ENCODE peak calls at places on chromosome 7, in four cellular contexts. A is CD8-positive, alpha-beta memory T cell; M is HCT116; E is mucosa of descending colon. Z is an unnamed sample. For H3K4me1 and H3K9me3, the result is how much of the 10 kb centered on the place peaks cover.

GRCh38 chr7:143216151-143216550 is 5.7 kb upstream of the TAS2R40 start:
- DNase-seq in M (no peak), A (no peak), E (no peak), Z (no peak)

GRCh38 chr7:67788689-67789088 is 792.1 kb downstream of the TYW1 start:
- DNase-seq in M (no peak), A (no peak), E (no peak), Z (no peak)

GRCh38 chr7:87875151-87876039 is 765 bp downstream of the SLC25A40 start:
- DNase-seq in E (peak), M (no peak), A (no peak), Z (peak)

GRCh38 chr7:148916186-148916585 is 32.1 kb upstream of the EZH2 start:
- DNase-seq in M (no peak), E (no peak), A (no peak), Z (no peak)

GRCh38 chr7:124701955-124702354 is 63.6 kb downstream of the GPR37 start:
- DNase-seq in M (no peak), A (no peak), E (no peak), Z (no peak)

GRCh38 chr7:115475774-115476407 is 554.0 kb downstream of the MDFIC start:
- DNase-seq in A (no peak), E (no peak), M (no peak), Z (no peak)

GRCh38 chr7:20561466-20561865 is 54.0 kb upstream of the ABCB5 start:
- DNase-seq in M (no peak), E (no peak), A (no peak), Z (no peak)

GRCh38 chr7:50477640-50478039 is 27.5 kb upstream of the FIGNL1 start:
- DNase-seq in E (no peak), M (no peak), A (no peak), Z (no peak)

GRCh38 chr7:118713039-118713438 is 488.5 kb downstream of the ANKRD7 start:
- DNase-seq in M (no peak), A (no peak), E (no peak), Z (no peak)

GRCh38 chr7:102978280-102978679 is 65.5 kb downstream of the LRRC17 start:
- DNase-seq in E (no peak), A (no peak), M (peak), Z (no peak)

GRCh38 chr7:108947521-108947920 is 377.8 kb downstream of the DNAJB9 start:
- DNase-seq in M (no peak), A (no peak), E (no peak), Z (no peak)

GRCh38 chr7:618539-619355 is 99.1 kb upstream of the PDGFA start:
- DNase-seq in E (peak), A (peak), M (no peak), Z (peak)

GRCh38 chr7:135771961-135772638 is 23.5 kb upstream of the FAM180A start:
- DNase-seq in A (no peak), M (no peak), E (no peak), Z (no peak)

GRCh38 chr7:137402535-137403258 is 59.2 kb upstream of the PTN start:
- DNase-seq in A (no peak), M (no peak), E (no peak), Z (no peak)

GRCh38 chr7:100629117-100629711 is 12.1 kb downstream of the TFR2 start:
- DNase-seq in E (no peak), A (no peak), M (peak), Z (no peak)

GRCh38 chr7:30665043-30665442 is 17.2 kb downstream of the CRHR2 start:
- DNase-seq in M (no peak), E (no peak), A (peak), Z (no peak)

GRCh38 chr7:40915061-40915460 is 780.3 kb downstream of the SUGCT start:
- DNase-seq in E (no peak), A (no peak), M (no peak), Z (no peak)

GRCh38 chr7:27605689-27606269 is 56.9 kb downstream of the HIBADH start:
- DNase-seq in E (no peak), A (no peak), M (no peak), Z (no peak)

GRCh38 chr7:51062222-51062987 is 254.2 kb downstream of the COBL start:
- DNase-seq in E (no peak), M (no peak), A (no peak), Z (no peak)

GRCh38 chr7:116692599-116693308 is 20.8 kb downstream of the MET start:
- DNase-seq in A (no peak), E (no peak), M (peak), Z (no peak)

GRCh38 chr7:57250801-57251200 is 118.6 kb upstream of the ZNF479 start:
- DNase-seq in A (no peak), E (no peak), M (no peak), Z (no peak)

GRCh38 chr7:1562611-1563051 is 6.6 kb upstream of the TMEM184A start:
- DNase-seq in M (no peak), A (peak), E (no peak), Z (no peak)

GRCh38 chr7:66110861-66111260 is 3.8 kb upstream of the CRCP start:
- DNase-seq in M (peak), E (no peak), A (no peak), Z (no peak)

GRCh38 chr7:101913876-101914275 is 96.5 kb downstream of the CUX1 start:
- DNase-seq in A (no peak), M (no peak), E (no peak), Z (no peak)

GRCh38 chr7:68158686-68159255 is 1162.1 kb downstream of the TYW1 start:
- DNase-seq in E (no peak), M (no peak), A (no peak), Z (no peak)

GRCh38 chr7:50812847-50813475 is 30.3 kb upstream of the GRB10 start:
- DNase-seq in M (peak), A (no peak), E (peak), Z (no peak)

GRCh38 chr7:82154728-82155127 is 288.8 kb downstream of the CACNA2D1 start:
- DNase-seq in A (no peak), E (no peak), M (no peak), Z (no peak)

GRCh38 chr7:146654048-146654447 is 537.4 kb downstream of the CNTNAP2 start:
- DNase-seq in M (no peak), E (no peak), A (no peak), Z (no peak)

GRCh38 chr7:143490719-143491306 is 13.1 kb downstream of the TAS2R41 start:
- DNase-seq in E (no peak), M (no peak), A (no peak), Z (no peak)

GRCh38 chr7:23426876-23427275 is 43.4 kb downstream of the IGF2BP3 start:
- DNase-seq in A (no peak), M (no peak), E (no peak), Z (no peak)

GRCh38 chr7:81926154-81926553 is 156.3 kb upstream of the HGF start:
- DNase-seq in A (no peak), E (no peak), M (no peak), Z (no peak)

GRCh38 chr7:100477871-100478248 is 1.2 kb downstream of the TSC22D4 start:
- DNase-seq in A (no peak), M (no peak), E (peak), Z (no peak)

GRCh38 chr7:45143616-45144015 is 14.0 kb upstream of the RAMP3 start:
- DNase-seq in E (no peak), M (no peak), A (peak), Z (no peak)

GRCh38 chr7:69738396-69738889 is 140.2 kb downstream of the AUTS2 start:
- DNase-seq in M (no peak), E (no peak), A (no peak), Z (no peak)

GRCh38 chr7:87831127-87831526 is 45.0 kb downstream of the SLC25A40 start:
- DNase-seq in E (no peak), A (no peak), M (no peak), Z (no peak)

GRCh38 chr7:66871076-66871475 is 49.9 kb upstream of the TMEM248 start:
- DNase-seq in A (no peak), E (no peak), M (no peak), Z (no peak)

GRCh38 chr7:147911224-147911623 is 679.3 kb upstream of the C7orf33 start:
- DNase-seq in A (no peak), E (no peak), M (no peak), Z (no peak)

GRCh38 chr7:7182156-7183060 is at the start of gene C1GALT1:
- DNase-seq in E (peak), A (peak), M (peak), Z (peak)
- H3K4me1 ChIP-seq in E (under half), A (under half), M (under half), Z (under half)

GRCh38 chr7:128031901-128032604 is 816 bp upstream of the LRRC4 start:
- DNase-seq in A (peak), E (no peak), M (no peak), Z (peak)

GRCh38 chr7:128032605-128033235 is 1.5 kb upstream of the LRRC4 start:
- DNase-seq in E (no peak), M (no peak), A (no peak), Z (no peak)

GRCh38 chr7:128034830-128035229 is 3.6 kb upstream of the LRRC4 start:
- DNase-seq in M (no peak), A (no peak), E (no peak), Z (no peak)

GRCh38 chr7:128030999-128031681 is at the start of gene LRRC4:
- DNase-seq in E (peak), M (no peak), A (no peak), Z (peak)

GRCh38 chr7:128033246-128033645 is 2.0 kb upstream of the LRRC4 start:
- DNase-seq in A (no peak), E (no peak), M (no peak), Z (no peak)
- H3K4me3 ChIP-seq in A (no peak), E (no peak), M (no peak), Z (no peak)

GRCh38 chr7:158367634-158367982 is 220.0 kb downstream of the PTPRN2 start:
- DNase-seq in M (no peak), E (no peak), A (no peak), Z (no peak)
- H3K9me3 ChIP-seq in M (under half), E (under half), A (under half), Z (under half)

DNA sequence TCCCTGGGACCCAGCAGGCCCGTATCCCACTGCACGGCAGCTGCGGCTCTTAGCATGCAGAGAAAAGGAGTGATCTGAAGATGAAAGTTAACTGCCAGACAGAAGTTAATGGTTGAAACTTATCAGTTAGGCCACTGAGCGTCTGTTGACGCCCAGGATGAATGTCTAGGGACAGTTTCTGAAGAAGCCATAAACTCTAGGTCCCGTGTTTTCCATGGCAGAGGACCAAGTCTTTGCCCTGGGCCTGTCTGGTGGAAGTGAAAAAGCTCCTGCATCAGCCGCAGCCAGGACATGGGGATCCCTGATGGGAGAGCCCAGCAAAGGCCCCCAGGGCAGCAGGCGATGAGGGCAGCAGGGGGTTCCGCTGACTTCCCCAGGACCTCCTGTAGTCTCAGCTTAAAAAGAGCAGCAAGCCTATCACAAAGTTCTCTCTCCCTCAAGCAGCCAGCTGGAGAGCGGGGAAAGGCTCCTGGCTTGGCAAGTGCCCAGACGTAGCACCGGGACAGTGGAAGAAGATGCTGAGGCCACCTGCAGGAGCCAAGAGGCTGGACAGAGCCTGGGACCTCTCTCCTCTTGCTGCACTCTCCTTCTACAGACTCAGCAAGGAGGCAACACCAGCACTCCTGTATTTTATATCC is 79.6 kb downstream of the TNS3 start:
- DNase-seq in A (no peak), E (no peak), M (no peak), Z (no peak)
- H3K4me1 ChIP-seq in A (under half), E (half or more), M (under half), Z (under half)

DNA sequence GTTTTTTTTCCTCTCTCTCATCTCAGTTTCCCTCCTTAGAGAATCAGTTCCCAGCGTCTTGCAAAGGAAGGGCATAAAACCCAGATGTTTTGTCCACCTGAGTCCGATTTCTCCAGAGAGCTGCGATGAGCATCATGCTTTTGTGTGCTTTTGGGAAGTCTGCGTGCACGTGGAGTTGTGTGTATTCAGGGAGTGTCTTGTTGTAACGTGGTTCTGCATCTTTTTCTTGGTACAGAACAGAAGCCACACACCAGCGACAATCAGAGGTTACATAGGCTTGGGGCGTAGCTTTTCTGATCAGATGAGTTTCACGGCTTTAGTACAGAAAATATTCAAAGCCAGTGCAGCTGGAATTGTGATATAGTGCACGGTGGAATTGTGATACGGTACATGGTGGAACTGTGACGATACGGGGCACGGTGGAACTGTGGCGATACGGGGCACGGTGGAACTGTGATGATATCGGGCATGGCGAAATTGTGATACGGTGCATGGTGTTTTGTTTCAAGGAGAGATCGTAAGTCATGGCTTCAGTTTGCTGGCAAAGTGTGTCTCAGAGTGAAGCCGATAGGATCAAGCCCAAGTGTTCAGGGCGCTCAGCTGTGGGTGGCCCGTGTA is 32.8 kb downstream of the FOXK1 start:
- DNase-seq in M (no peak), A (no peak), E (no peak), Z (no peak)
- H3K4me3 ChIP-seq in M (no peak), A (no peak), E (no peak), Z (no peak)

GRCh38 chr7:64758151-64758550 is 36.1 kb upstream of the ZNF138 start:
- DNase-seq in A (no peak), M (no peak), E (no peak), Z (no peak)
- H3K9me3 ChIP-seq in A (under half), M (under half), E (under half), Z (under half)

GRCh38 chr7:128937647-128938523 is at the start of gene IRF5:
- DNase-seq in E (peak), M (peak), A (no peak), Z (peak)
- H3K4me1 ChIP-seq in E (under half), M (under half), A (under half), Z (under half)

DNA sequence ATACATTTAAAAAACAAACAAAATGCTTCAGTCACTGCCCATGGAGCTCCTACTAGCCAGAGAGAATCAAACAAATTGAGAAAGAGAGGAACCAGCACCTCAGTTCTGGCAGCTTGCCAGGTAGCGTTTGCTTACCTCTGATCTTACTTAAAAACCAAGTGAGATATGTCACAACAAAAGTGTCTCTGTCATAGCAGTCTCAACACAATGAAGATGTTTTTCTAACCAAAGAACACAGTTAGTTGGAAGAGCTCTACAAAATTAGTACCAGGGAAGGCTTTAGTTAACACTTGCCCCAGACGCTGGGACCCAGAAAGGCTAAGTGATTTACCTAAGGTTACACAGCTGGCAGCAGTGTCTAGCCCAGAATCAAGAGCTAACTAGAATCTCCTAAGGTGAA is 3.4 kb downstream of the DOCK4 start:
- DNase-seq in A (no peak), M (no peak), E (no peak), Z (peak)
- H3K4me3 ChIP-seq in A (no peak), M (no peak), E (no peak), Z (no peak)